ENCODE peak calls at places on chromosomes 3 and 15, in five cellular contexts. One of them, this sample, is unnamed.

GRCh38 chr3:14516738-14517345 is 23.3 kb downstream of the GRIP2 start:
- DNase-seq in amniotic stem cell: no peak
- DNase-seq in uterus: peak; percentile 6
- DNase-seq in fibroblast of pulmonary artery: no peak
- DNase-seq in skeletal muscle cell: no peak
- DNase-seq in this sample: no peak

GRCh38 chr15:49225572-49226281 is 55.7 kb downstream of the GALK2 start:
- DNase-seq in uterus: no peak
- DNase-seq in amniotic stem cell: no peak
- DNase-seq in fibroblast of pulmonary artery: peak; percentile 67
- DNase-seq in skeletal muscle cell: no peak
- DNase-seq in this sample: no peak

GRCh38 chr3:111538111-111538510 is 3.9 kb upstream of the CD96 start:
- DNase-seq in uterus: no peak
- DNase-seq in fibroblast of pulmonary artery: no peak
- DNase-seq in skeletal muscle cell: no peak
- DNase-seq in amniotic stem cell: no peak
- DNase-seq in this sample: no peak

GRCh38 chr3:186209810-186210752 is 101.2 kb upstream of the ETV5 start:
- DNase-seq in amniotic stem cell: peak; percentile 50
- DNase-seq in uterus: peak; percentile 27
- DNase-seq in skeletal muscle cell: peak; percentile 63
- DNase-seq in fibroblast of pulmonary artery: peak; percentile 62
- DNase-seq in this sample: peak; percentile 26

GRCh38 chr3:63808633-63809032 is 10.5 kb upstream of the C3orf49 start:
- DNase-seq in amniotic stem cell: no peak
- DNase-seq in skeletal muscle cell: no peak
- DNase-seq in fibroblast of pulmonary artery: no peak
- DNase-seq in uterus: no peak
- DNase-seq in this sample: no peak

GRCh38 chr15:29695486-29696167 is 126.6 kb downstream of the TJP1 start:
- DNase-seq in amniotic stem cell: no peak
- DNase-seq in skeletal muscle cell: no peak
- DNase-seq in fibroblast of pulmonary artery: no peak
- DNase-seq in uterus: no peak
- DNase-seq in this sample: no peak

GRCh38 chr3:125140011-125140813 is 72.3 kb downstream of the SLC12A8 start:
- DNase-seq in amniotic stem cell: peak; percentile 36
- DNase-seq in uterus: no peak
- DNase-seq in fibroblast of pulmonary artery: peak; percentile 46
- DNase-seq in skeletal muscle cell: no peak
- DNase-seq in this sample: no peak

GRCh38 chr15:74791667-74792066 is 9.8 kb downstream of the CSK start:
- DNase-seq in amniotic stem cell: no peak
- DNase-seq in skeletal muscle cell: no peak
- DNase-seq in fibroblast of pulmonary artery: no peak
- DNase-seq in uterus: no peak
- DNase-seq in this sample: no peak

GRCh38 chr3:46693897-46694235 is 387 bp upstream of the ALS2CL start:
- DNase-seq in amniotic stem cell: no peak
- DNase-seq in uterus: no peak
- DNase-seq in skeletal muscle cell: no peak
- DNase-seq in fibroblast of pulmonary artery: no peak
- DNase-seq in this sample: no peak

GRCh38 chr15:67180514-67181191 is 73.8 kb downstream of the AAGAB start:
- DNase-seq in amniotic stem cell: no peak
- DNase-seq in uterus: no peak
- DNase-seq in skeletal muscle cell: no peak
- DNase-seq in fibroblast of pulmonary artery: no peak
- DNase-seq in this sample: no peak

GRCh38 chr15:63335543-63336240 is 46.0 kb downstream of the CA12 start:
- DNase-seq in skeletal muscle cell: no peak
- DNase-seq in uterus: no peak
- DNase-seq in fibroblast of pulmonary artery: no peak
- DNase-seq in amniotic stem cell: no peak
- DNase-seq in this sample: no peak

GRCh38 chr3:105527949-105528348 is 161.2 kb downstream of the ALCAM start:
- DNase-seq in amniotic stem cell: no peak
- DNase-seq in fibroblast of pulmonary artery: no peak
- DNase-seq in uterus: no peak
- DNase-seq in skeletal muscle cell: peak; percentile 48
- DNase-seq in this sample: no peak

GRCh38 chr3:38334656-38335055 is 11.9 kb upstream of the XYLB start:
- DNase-seq in uterus: no peak
- DNase-seq in skeletal muscle cell: peak; percentile 33
- DNase-seq in fibroblast of pulmonary artery: peak; percentile 48
- DNase-seq in amniotic stem cell: no peak
- DNase-seq in this sample: peak; percentile 35

GRCh38 chr15:72118400-72118978 is at the start of gene SENP8:
- DNase-seq in skeletal muscle cell: no peak
- DNase-seq in fibroblast of pulmonary artery: no peak
- DNase-seq in amniotic stem cell: peak; percentile 59
- DNase-seq in uterus: no peak
- DNase-seq in this sample: no peak

This sample was measured in non-pigmented ciliary epithelial cell.